ENCODE peak calls at places on chromosomes 6 and 20, in eight cellular contexts. F is GM23248, I is OCI-LY7, V is neural progenitor cell, C is PC-3, J is H9, K is hepatocyte, L is fibroblast of lung. O is an unnamed sample.
A peak's percentile ranks its signal among the peaks of the same experiment; 100 is the strongest.

GRCh38 chr6:97322811-97323210 is 39.8 kb upstream of the MMS22L start:
- DNase-seq in F (peak; percentile 87), I (no peak), V (no peak), C (peak; percentile 59), J (no peak), K (no peak), L (no peak), O (peak; percentile 72)

GRCh38 chr6:1576166-1576565 is 33.5 kb upstream of the FOXC1 start:
- DNase-seq in F (no peak), I (no peak), V (no peak), C (no peak), J (no peak), K (no peak), L (no peak), O (no peak)

GRCh38 chr6:155340464-155341129 is 26.3 kb upstream of the TFB1M start:
- DNase-seq in F (peak; percentile 79), I (no peak), V (peak; percentile 61), C (peak; percentile 54), J (peak; percentile 47), K (no peak), L (peak; percentile 43), O (peak; percentile 62)

GRCh38 chr6:72084992-72085569 is 198.7 kb downstream of the RIMS1 start:
- DNase-seq in F (peak; percentile 46), I (peak; percentile 37), V (peak; percentile 15), C (peak; percentile 25), J (no peak), K (peak; percentile 26), L (peak; percentile 47), O (peak; percentile 3)

GRCh38 chr6:44657201-44657824 is 269.8 kb downstream of the CDC5L start:
- DNase-seq in F (no peak), I (no peak), V (peak; percentile 28), C (no peak), J (no peak), K (no peak), L (peak; percentile 69), O (no peak)

GRCh38 chr6:49606696-49607390 is 29.8 kb downstream of the RHAG start:
- DNase-seq in F (peak; percentile 93), I (peak; percentile 72), V (peak; percentile 84), C (peak; percentile 93), J (peak; percentile 46), K (peak; percentile 93), L (peak; percentile 88), O (peak; percentile 64)

GRCh38 chr20:24164360-24164759 is 175.8 kb upstream of the GGTLC1 start:
- DNase-seq in F (peak; percentile 9), I (peak; percentile 7), V (peak; percentile 38), C (peak; percentile 46), J (peak; percentile 65), K (no peak), L (no peak), O (no peak)

GRCh38 chr20:4585104-4585753 is 136.5 kb upstream of the PRND start:
- DNase-seq in F (peak; percentile 49), I (no peak), V (no peak), C (peak; percentile 15), J (no peak), K (no peak), L (peak; percentile 94), O (no peak)

DNA sequence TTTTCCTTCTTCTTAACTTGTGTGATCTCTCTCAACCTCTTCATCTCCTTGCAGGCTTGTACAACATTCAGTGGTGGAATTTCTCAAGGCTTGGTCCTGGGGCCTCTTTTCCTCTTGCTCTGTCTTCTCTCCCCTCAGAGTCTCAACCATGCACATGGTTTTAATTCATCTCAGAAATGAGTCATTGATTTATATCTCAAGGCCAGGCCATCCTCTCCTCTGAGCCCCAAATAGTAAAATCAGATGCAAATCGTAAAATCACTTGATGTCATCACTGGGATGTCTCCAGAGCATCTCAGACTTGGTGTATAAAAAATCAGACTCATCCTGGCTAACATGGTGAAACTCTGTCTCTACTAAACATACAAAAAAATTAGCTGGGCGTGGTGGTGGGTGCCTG is 85.0 kb downstream of the FNDC1 start:
- DNase-seq in F (peak; percentile 61), I (no peak), V (no peak), C (no peak), J (no peak), K (no peak), L (no peak), O (no peak)
- H3K9me3 ChIP-seq in F (no peaks in the 10 kb centered on the region), I (no peaks in the 10 kb centered on the region), V (no peaks in the 10 kb centered on the region), C (no peaks in the 10 kb centered on the region), J (no peaks in the 10 kb centered on the region), K (no peaks in the 10 kb centered on the region), L (no peaks in the 10 kb centered on the region), O (no peaks in the 10 kb centered on the region)

GRCh38 chr6:137870286-137870685 is 3.2 kb downstream of the TNFAIP3 start:
- DNase-seq in F (no peak), I (no peak), V (no peak), C (no peak), J (no peak), K (no peak), L (no peak), O (no peak)

GRCh38 chr6:137873273-137873762 is 6.3 kb downstream of the TNFAIP3 start:
- DNase-seq in F (peak; percentile 91), I (no peak), V (no peak), C (peak; percentile 48), J (no peak), K (peak; percentile 81), L (peak; percentile 96), O (peak; percentile 86)

GRCh38 chr6:137870744-137871247 is 3.7 kb downstream of the TNFAIP3 start:
- DNase-seq in F (no peak), I (peak; percentile 39), V (peak; percentile 65), C (no peak), J (no peak), K (no peak), L (no peak), O (no peak)

GRCh38 chr6:137871299-137871698 is 4.2 kb downstream of the TNFAIP3 start:
- DNase-seq in F (no peak), I (no peak), V (no peak), C (no peak), J (no peak), K (no peak), L (no peak), O (no peak)

GRCh38 chr6:137872071-137872470 is 5.0 kb downstream of the TNFAIP3 start:
- DNase-seq in F (peak; percentile 72), I (no peak), V (no peak), C (peak; percentile 42), J (no peak), K (no peak), L (no peak), O (no peak)
- H3K4me2 ChIP-seq in F (peak overlapping the region; percentile 84), I (peak overlapping the region; percentile 79), V (peak overlapping the region; percentile 67), C (peak overlapping the region; percentile 41), J (no peak overlapping the region), K (peak overlapping the region; percentile 72), L (peak overlapping the region; percentile 55), O (peak overlapping the region; percentile 89)

GRCh38 chr20:29296256-29297230 is 1960.9 kb upstream of the DEFB115 start:
- DNase-seq in F (no peak), I (no peak), V (no peak), C (no peak), J (no peak), K (no peak), L (no peak), O (no peak)

GRCh38 chr20:29299811-29300578 is 1957.5 kb upstream of the DEFB115 start:
- DNase-seq in F (no peak), I (no peak), V (no peak), C (no peak), J (no peak), K (no peak), L (no peak), O (no peak)

GRCh38 chr20:29298759-29299613 is 1958.5 kb upstream of the DEFB115 start:
- DNase-seq in F (no peak), I (no peak), V (no peak), C (no peak), J (no peak), K (no peak), L (peak; percentile 16), O (peak; percentile 32)

GRCh38 chr20:29298271-29298590 is 1959.2 kb upstream of the DEFB115 start:
- DNase-seq in F (no peak), I (no peak), V (no peak), C (no peak), J (no peak), K (no peak), L (no peak), O (no peak)

DNA sequence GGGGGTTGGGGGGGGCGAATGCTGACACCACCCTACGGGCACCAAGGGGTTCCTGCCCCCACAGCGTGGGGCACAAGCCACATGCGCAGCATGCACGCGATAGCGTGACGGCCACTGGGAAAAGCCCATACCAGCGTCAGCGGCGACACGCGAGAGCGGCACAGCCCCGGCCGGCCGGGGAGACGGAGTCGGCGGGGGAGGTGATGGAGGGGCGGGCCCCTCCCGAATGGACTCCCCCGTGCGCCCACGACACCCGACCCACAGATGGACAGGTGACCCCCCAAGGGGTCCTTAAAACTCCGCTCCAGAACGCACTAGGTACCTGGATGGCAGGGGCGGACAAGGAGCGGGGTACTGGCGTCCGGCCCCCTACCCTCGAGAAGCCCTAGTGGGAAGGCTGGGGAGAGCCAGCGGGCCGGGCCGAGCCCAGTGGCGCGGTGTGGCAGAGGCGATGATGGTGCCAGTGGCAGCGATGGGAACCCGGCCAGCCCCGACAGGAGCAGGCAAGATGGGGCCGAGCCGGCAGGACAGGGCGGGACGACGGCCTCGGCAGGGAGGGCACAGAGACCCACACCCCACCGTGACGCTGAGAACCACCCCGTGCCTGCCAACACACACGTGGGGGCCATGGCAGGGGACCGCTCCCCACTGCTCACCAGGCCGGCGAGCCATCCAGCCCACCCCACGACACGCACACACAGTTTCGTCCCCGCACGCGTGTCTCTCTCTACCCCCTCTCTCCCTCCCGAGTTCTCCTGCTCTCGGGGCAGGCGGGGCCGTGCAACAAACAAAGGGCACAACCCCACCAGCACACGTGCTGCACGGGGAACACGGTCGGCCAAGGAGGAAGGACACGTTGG is 1959.8 kb upstream of the DEFB115 start:
- DNase-seq in F (no peak), I (no peak), V (no peak), C (no peak), J (no peak), K (no peak), L (no peak), O (no peak)
- H3K9me3 ChIP-seq in F (no peaks in the 10 kb centered on the region), I (no peaks in the 10 kb centered on the region), V (no peaks in the 10 kb centered on the region), C (peaks cover 11% of the 10 kb centered on the region), J (peaks cover 33% of the 10 kb centered on the region), K (no peaks in the 10 kb centered on the region), L (no peaks in the 10 kb centered on the region), O (no peaks in the 10 kb centered on the region)

GRCh38 chr6:16486661-16487060 is 248.3 kb downstream of the GMPR start:
- DNase-seq in F (no peak), I (no peak), V (no peak), C (no peak), J (no peak), K (no peak), L (no peak), O (no peak)

GRCh38 chr6:16493112-16493511 is 254.7 kb downstream of the GMPR start:
- DNase-seq in F (no peak), I (no peak), V (no peak), C (no peak), J (no peak), K (no peak), L (no peak), O (no peak)

GRCh38 chr6:16491666-16492322 is 253.4 kb downstream of the GMPR start:
- DNase-seq in F (no peak), I (no peak), V (no peak), C (no peak), J (no peak), K (peak; percentile 38), L (no peak), O (no peak)

GRCh38 chr6:16487953-16488674 is 249.7 kb downstream of the GMPR start:
- DNase-seq in F (no peak), I (no peak), V (no peak), C (no peak), J (no peak), K (no peak), L (no peak), O (no peak)

DNA sequence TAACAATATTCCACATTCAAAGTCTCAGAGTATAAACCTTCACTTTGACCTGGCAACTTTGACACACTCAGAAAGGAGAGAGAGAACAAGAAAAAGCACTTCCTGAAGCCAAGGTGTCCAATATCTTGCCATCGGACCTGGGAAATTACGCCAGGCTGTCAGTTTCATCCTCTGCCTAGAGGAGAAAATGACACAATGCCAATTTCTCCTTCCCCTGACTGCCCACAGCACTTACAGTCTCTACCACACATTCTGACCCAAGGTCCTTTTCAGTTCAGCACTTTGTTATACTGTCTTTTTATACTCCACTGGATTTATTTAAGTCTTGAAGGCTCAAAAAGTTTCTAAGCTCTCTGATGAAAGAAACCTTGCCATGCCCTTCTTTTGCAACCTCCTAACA is 250.4 kb downstream of the GMPR start:
- DNase-seq in F (no peak), I (no peak), V (no peak), C (no peak), J (no peak), K (no peak), L (no peak), O (no peak)
- H3K4me2 ChIP-seq in F (no peak overlapping the region), I (no peak overlapping the region), V (no peak overlapping the region), C (no peak overlapping the region), J (no peak overlapping the region), K (no peak overlapping the region), L (no peak overlapping the region), O (no peak overlapping the region)